ENCODE peak calls at places on chromosomes 7 and 10, in four cellular contexts. P is AG04450, H is tibial artery, R is IMR-90. G is an unnamed sample. For H3K27me3, the result is how much of the 10 kb centered on the place peaks cover.

GRCh38 chr7:141709318-141709717 is 1.2 kb downstream of the WEE2 start:
- DNase-seq in H (no peak), P (no peak), R (no peak), G (no peak)

GRCh38 chr10:133307776-133308430 is 769 bp downstream of the TUBGCP2 start:
- DNase-seq in P (no peak), H (no peak), R (peak), G (no peak)

GRCh38 chr10:851891-852290 is 79.6 kb downstream of the LARP4B start:
- DNase-seq in H (no peak), P (no peak), R (no peak), G (no peak)

GRCh38 chr7:151679868-151680534 is 160.3 kb upstream of the RHEB start:
- DNase-seq in H (no peak), P (no peak), R (no peak), G (no peak)

GRCh38 chr7:35424869-35425495 is 171.1 kb upstream of the TBX20 start:
- DNase-seq in R (peak), P (peak), H (no peak), G (no peak)

GRCh38 chr10:93495654-93496321 is 624 bp upstream of the CEP55 start:
- DNase-seq in R (no peak), H (no peak), P (no peak), G (no peak)

GRCh38 chr10:124875596-124875995 is 66.3 kb upstream of the ZRANB1 start:
- DNase-seq in H (no peak), R (peak), P (no peak), G (peak)

GRCh38 chr7:127798023-127798422 is 146.0 kb downstream of the SND1 start:
- DNase-seq in P (no peak), H (no peak), R (no peak), G (no peak)

GRCh38 chr7:2886900-2887299 is 42.8 kb upstream of the GNA12 start:
- DNase-seq in P (peak), R (peak), H (no peak), G (no peak)

GRCh38 chr10:93926613-93927012 is 32.8 kb downstream of the SLC35G1 start:
- DNase-seq in H (no peak), P (no peak), R (peak), G (no peak)

GRCh38 chr10:17026686-17027485 is 102.7 kb downstream of the CUBN start:
- DNase-seq in P (no peak), R (peak), H (no peak), G (no peak)

GRCh38 chr7:97004931-97005763 is at the start of gene DLX6:
- DNase-seq in R (peak), H (no peak), P (no peak), G (no peak)

GRCh38 chr10:103926722-103927319 is 8.8 kb upstream of the STN1 start:
- DNase-seq in R (no peak), H (no peak), P (no peak), G (no peak)

GRCh38 chr10:66627156-66627555 is 298.7 kb upstream of the LRRTM3 start:
- DNase-seq in P (no peak), R (no peak), H (no peak), G (no peak)

GRCh38 chr10:132098539-132099421 is 33.0 kb downstream of the JAKMIP3 start:
- DNase-seq in R (no peak), H (no peak), P (no peak), G (no peak)

GRCh38 chr10:22959292-22959691 is 31.4 kb downstream of the ARMC3 start:
- DNase-seq in R (no peak), P (no peak), H (no peak), G (no peak)

GRCh38 chr10:43380610-43381222 is 9.3 kb downstream of the FXYD4 start:
- DNase-seq in R (peak), P (no peak), H (no peak), G (no peak)

DNA sequence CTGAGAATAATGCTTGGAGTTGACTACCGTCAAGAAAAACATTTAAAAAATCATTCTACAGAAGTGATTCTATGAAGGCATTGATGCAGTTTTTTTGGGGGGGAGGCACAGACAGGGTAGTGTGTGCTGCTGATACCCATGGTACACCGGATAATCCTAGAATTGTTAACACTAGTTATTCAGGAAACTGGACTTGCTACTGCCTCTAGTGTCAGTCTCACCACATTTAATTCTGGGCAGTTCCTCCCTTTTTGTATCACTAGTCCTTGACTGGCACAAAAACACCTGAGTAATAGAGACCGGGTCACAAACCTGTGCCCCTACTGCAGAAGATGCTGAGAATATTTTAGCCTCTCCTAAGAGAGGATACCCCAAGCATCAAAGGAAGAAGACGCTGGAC is 13.0 kb upstream of the TCAF1 start:
- DNase-seq in P (no peak), R (no peak), H (no peak), G (no peak)
- TF ChIP-seq CTCF in P (peak), R (no peak), H (no peak), G (peak)

DNA sequence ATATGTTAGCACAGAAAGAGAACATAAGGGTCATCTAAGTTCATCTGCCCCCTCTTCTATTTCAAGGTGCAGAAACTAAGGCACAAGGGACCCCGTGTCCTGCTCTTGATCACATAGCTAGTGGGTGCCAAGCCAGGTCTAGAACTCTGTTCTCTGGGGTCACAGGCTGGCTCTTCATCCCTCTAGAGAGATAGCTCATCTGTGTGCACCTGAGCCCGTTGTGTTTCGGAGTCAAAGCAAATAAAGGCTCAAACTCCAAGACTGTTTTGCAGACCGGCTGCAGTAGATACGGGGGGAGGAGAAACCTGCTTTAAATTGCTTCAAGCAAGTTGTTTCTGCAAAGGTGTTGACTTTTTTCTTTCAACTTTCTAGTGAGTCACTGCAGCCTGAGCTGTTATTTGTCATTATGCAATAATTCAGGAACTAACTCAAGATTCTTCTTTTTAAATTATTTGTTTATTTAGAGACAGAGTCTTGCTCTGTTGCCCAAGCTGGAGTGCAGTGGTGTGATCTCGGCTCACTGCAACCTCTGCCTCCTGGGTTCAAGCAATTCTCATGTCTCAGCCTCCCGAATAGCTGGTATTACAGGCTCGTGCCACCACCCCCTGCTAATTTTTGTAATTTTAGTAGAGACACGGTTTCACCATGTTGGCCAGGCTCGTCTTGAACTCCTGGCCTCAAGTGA is 6.5 kb downstream of the BLVRA start:
- DNase-seq in H (no peak), R (peak), P (no peak), G (peak)
- H3K4me3 ChIP-seq in H (no peak), R (no peak), P (no peak), G (no peak)

DNA sequence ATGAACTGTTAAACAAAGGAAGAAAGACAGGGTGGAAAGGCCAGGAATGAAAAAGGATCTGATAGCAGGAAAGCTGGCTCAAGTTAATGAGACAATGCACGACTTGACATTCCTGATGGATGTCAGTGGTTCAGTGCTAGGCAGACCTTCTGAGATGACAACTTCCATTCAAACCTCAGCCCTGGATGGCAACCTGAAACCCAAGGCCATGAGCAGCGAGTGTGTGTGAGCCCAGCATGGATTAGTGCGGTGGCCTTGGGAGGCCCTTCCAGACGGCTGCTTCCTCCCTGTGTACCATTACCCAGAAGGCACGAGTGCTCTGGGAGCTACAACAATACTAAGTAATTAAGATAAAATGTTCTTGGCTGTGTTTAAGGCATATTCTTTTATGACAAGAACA is 18.8 kb downstream of the TRIL start:
- DNase-seq in P (no peak), R (no peak), H (no peak), G (no peak)
- H3K27me3 ChIP-seq in P (under half), R (under half), H (under half), G (under half)

GRCh38 chr10:3413937-3414710 is 241.5 kb upstream of the PITRM1 start:
- DNase-seq in P (no peak), H (no peak), R (no peak), G (no peak)

GRCh38 chr10:3412646-3413045 is 240.1 kb upstream of the PITRM1 start:
- DNase-seq in R (no peak), P (no peak), H (no peak), G (no peak)

GRCh38 chr10:3415878-3416605 is 243.5 kb upstream of the PITRM1 start:
- DNase-seq in H (no peak), R (no peak), P (no peak), G (no peak)

GRCh38 chr10:3417096-3417495 is 244.5 kb upstream of the PITRM1 start:
- DNase-seq in H (no peak), R (no peak), P (no peak), G (no peak)

DNA sequence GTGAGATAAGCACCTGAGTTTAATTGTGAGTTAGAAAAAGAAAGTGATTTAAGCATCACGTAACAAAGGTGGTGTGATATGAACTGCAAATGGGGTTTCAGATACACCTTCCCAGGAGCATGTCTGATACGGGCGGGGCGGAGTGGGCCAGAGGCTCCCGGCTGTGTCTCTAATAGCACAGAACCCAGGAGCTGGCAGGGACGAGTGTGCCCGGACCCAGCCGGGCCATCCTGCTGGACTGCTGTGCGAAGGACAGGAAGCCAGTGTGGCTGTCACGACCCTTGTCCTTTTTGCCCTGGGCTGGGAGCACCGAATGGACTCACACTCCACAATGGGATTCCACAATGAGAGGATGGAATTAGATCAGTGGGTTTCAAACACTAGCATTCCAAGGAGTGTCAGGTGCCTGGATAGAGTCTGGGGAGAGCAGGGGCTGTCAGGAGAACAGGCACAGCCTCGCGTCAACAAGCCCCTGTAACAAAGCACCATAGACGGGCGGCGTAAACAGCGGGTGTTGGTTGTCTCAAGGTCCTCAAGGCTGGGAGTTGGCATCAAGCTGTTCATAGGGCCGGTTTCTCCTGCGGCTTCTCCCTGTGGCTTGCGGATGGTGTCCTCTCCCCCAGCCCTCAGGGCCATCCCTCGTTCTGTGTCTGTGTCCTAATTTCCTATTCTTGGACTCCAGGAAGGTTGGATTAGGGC is 242.6 kb upstream of the PITRM1 start:
- DNase-seq in H (no peak), P (no peak), R (no peak), G (no peak)
- TF ChIP-seq CTCF in H (no peak), P (no peak), R (no peak), G (no peak)

DNA sequence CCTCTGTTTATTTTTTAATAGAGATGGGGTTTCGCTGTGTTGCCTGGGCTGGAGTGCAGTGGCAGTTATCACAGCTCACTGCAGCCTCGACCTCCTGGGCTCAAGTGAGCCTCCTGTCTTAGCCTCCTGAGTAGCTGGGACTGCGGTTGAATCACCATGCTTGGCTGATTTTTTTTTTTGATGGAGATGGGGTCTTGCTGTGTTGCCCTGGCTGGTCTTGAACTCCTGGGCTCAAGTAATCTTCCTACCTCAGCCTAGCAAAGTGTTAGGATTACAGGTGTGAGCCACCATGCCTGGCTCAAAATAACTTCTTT is 8.1 kb downstream of the DYNC2I1 start:
- DNase-seq in H (no peak), R (no peak), P (no peak), G (no peak)
- H3K4me3 ChIP-seq in H (peak), R (no peak), P (no peak), G (no peak)

DNA sequence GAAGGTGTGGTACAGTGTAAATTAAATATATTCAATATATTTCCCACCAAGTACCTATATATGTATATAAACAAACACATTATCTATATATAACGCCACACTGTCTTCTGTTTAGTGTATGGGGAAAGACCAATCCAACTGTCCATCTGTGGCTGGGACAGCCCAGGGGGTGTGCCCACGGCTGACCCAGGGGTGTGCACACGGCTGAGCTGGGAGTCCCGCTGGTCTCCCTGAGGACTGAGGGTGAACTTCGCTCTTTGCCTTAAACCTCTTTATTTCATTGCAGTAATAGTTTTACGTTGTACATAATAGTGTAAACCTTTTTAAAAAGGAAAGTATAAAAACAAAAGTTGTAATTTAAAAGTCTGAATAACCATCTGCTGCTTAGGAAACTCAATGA is 6.3 kb downstream of the EN2 start:
- DNase-seq in P (no peak), H (no peak), R (no peak), G (no peak)
- H3K27me3 ChIP-seq in P (half or more), H (half or more), R (half or more), G (half or more)

DNA sequence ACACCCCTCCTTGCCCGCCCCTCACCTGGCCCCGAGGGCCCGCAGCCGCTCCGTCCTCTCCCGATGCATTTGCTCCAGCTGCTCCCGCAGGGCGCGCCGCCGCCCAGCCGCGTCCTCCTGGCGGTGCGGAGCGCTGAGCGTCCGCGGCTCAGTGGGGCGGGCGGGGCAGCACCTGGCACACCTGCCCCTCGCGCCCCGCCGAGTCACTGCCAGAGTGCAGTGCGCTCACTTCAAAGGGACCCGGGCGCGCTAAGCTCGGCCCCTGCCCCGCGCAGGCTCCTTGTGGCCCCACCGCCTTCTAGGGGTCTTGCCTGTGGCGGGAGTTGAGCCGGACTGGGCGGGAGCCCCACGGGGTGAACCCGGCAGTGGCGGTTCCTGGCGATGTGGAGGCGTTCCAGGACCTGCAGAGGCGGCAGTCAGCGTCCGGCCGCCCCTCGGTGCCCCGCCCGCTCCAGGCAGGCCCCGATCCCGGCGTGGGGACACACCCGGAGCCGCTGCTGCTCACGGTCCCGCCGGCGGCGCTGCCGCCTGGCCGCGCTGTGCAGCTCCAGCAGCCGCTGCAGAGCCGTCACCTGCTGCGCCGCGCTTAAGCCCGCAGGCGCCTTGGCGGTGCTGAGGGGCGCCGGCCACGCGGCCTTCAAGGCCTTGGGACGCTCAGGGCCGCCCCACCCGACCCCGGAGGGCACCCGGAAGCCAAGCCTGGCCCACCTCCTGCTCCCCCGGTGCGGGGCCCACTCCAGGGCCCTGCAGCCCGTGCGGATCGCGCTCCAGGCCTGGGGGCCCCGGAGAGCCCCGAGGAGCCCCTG is 6.7 kb downstream of the ATP6V1F start:
- DNase-seq in R (peak), P (no peak), H (no peak), G (no peak)
- TF ChIP-seq CTCF in R (peak), P (peak), H (peak), G (no peak)

G was measured in BJ.